ENCODE peak calls at places on chromosomes 6 and 20, in four cellular contexts. Y is ELR, P is COR-L47, V is amniotic stem cell. D is an unnamed sample.
A peak's percentile ranks its signal among the peaks of the same experiment; 100 is the strongest.

GRCh38 chr6:83442752-83443151 is 11.9 kb upstream of the ME1 start:
- DNase-seq in P (no peak), Y (no peak), V (no peak), D (no peak)

GRCh38 chr6:163533443-163533842 is 118.9 kb downstream of the QKI start:
- DNase-seq in V (peak; percentile 29), Y (peak; percentile 96), P (no peak), D (no peak)

GRCh38 chr6:14734416-14735340 is 511.2 kb upstream of the JARID2 start:
- DNase-seq in Y (peak; percentile 93), P (no peak), V (peak; percentile 8), D (no peak)

GRCh38 chr20:59222239-59222981 is 58.8 kb downstream of the ZNF831 start:
- DNase-seq in V (peak; percentile 46), Y (peak; percentile 75), P (peak; percentile 63), D (no peak)

GRCh38 chr6:48429021-48429420 is 318.0 kb upstream of the PTCHD4 start:
- DNase-seq in Y (no peak), V (no peak), P (no peak), D (no peak)

GRCh38 chr20:63064745-63065711 is 58.3 kb upstream of the BHLHE23 start:
- DNase-seq in V (no peak), Y (no peak), P (no peak), D (no peak)

GRCh38 chr6:112223070-112223861 is 31.1 kb downstream of the LAMA4 start:
- DNase-seq in V (peak; percentile 26), Y (peak; percentile 58), P (no peak), D (no peak)

GRCh38 chr20:46512943-46513844 is at the start of gene ZNF334:
- DNase-seq in P (peak; percentile 85), V (peak; percentile 4), Y (peak; percentile 15), D (no peak)

GRCh38 chr6:37137881-37138568 is 31.9 kb upstream of the PIM1 start:
- DNase-seq in Y (peak; percentile 75), V (peak; percentile 82), P (no peak), D (no peak)

GRCh38 chr6:157764346-157765068 is 58.5 kb upstream of the SNX9 start:
- DNase-seq in Y (peak; percentile 100), P (no peak), V (peak; percentile 98), D (peak; percentile 98)

D was measured in Panc1.